ENCODE peak calls at places on chromosome 19, in ten cellular contexts. A is stimulated activated CD8-positive, alpha-beta memory T cell treated with anti-CD3 and anti-CD28 coated beads, Interleukin-2, amount 100 ng/mL, for 1 hour; W is AG08395; Z is GM12865; F is endodermal cell; I is RPMI7951; P is fibroblast of villous mesenchyme; C is kidney epithelial cell; O is right cardiac atrium; S is cardiac fibroblast. B is an unnamed sample.

GRCh38 chr19:47781590-47782318 is 3.3 kb downstream of the SELENOW start:
- DNase-seq in S (peak; percentile 19), P (peak; percentile 30), I (no peak), O (peak; percentile 80), A (no peak), C (no peak), Z (no peak), W (peak; percentile 33), F (no peak), B (no peak)

GRCh38 chr19:41427647-41428480 is 690 bp upstream of the B3GNT8 start:
- DNase-seq in S (no peak), I (no peak), Z (no peak), A (peak; percentile 16), W (no peak), P (peak; percentile 22), C (no peak), F (peak; percentile 82), O (peak; percentile 82), B (no peak)

GRCh38 chr19:10899171-10899653 is 27.9 kb downstream of the CARM1 start:
- DNase-seq in C (no peak), I (no peak), P (no peak), A (no peak), W (no peak), O (no peak), Z (no peak), F (no peak), S (no peak), B (no peak)

GRCh38 chr19:1624458-1624857 is 19.2 kb upstream of the UQCR11 start:
- DNase-seq in P (peak; percentile 56), F (peak; percentile 94), Z (peak; percentile 58), O (peak; percentile 78), C (no peak), I (peak; percentile 28), S (peak; percentile 49), A (peak; percentile 35), W (peak; percentile 62), B (peak; percentile 11)

GRCh38 chr19:18112989-18113478 is 15.5 kb downstream of the MAST3 start:
- DNase-seq in S (peak; percentile 87), C (no peak), A (peak; percentile 64), O (peak; percentile 95), W (peak; percentile 86), P (peak; percentile 82), I (peak; percentile 71), F (peak; percentile 97), Z (peak; percentile 83), B (peak; percentile 62)

GRCh38 chr19:13118424-13119193 is 545 bp downstream of the NACC1 start:
- DNase-seq in O (peak; percentile 74), C (no peak), S (peak; percentile 52), Z (peak; percentile 78), P (peak; percentile 51), A (no peak), F (peak; percentile 96), I (peak; percentile 43), W (peak; percentile 40), B (peak; percentile 67)

GRCh38 chr19:19040417-19040816 is 7.0 kb downstream of the ARMC6 start:
- DNase-seq in Z (no peak), P (peak; percentile 73), W (peak; percentile 68), F (no peak), I (peak; percentile 22), A (no peak), S (peak; percentile 97), C (no peak), O (peak; percentile 82), B (peak; percentile 54)

GRCh38 chr19:42129399-42130253 is 2.6 kb downstream of the POU2F2 start:
- DNase-seq in I (peak; percentile 92), F (no peak), Z (peak; percentile 93), C (no peak), P (peak; percentile 37), O (peak; percentile 63), A (no peak), W (peak; percentile 82), S (peak; percentile 38), B (no peak)

GRCh38 chr19:23528376-23528775 is 133.1 kb upstream of the ZNF91 start:
- DNase-seq in F (no peak), I (peak; percentile 33), O (no peak), S (no peak), W (no peak), C (no peak), A (no peak), Z (no peak), P (no peak), B (no peak)

GRCh38 chr19:32558607-32559228 is 22.3 kb upstream of the PDCD5 start:
- DNase-seq in O (no peak), P (no peak), F (peak; percentile 63), I (peak; percentile 16), W (no peak), Z (no peak), S (no peak), A (no peak), C (no peak), B (peak; percentile 47)

GRCh38 chr19:39941615-39942507 is 7.4 kb upstream of the FCGBP start:
- DNase-seq in P (peak; percentile 11), F (no peak), W (no peak), I (peak; percentile 72), A (peak; percentile 31), S (peak; percentile 15), O (no peak), Z (peak; percentile 85), C (no peak), B (no peak)

GRCh38 chr19:46601318-46602224 is at the start of gene CALM3:
- DNase-seq in F (peak; percentile 66), C (no peak), Z (peak; percentile 30), W (no peak), S (no peak), A (no peak), I (no peak), O (peak; percentile 71), P (no peak), B (no peak)

GRCh38 chr19:33832633-33833032 is 36.0 kb downstream of the KCTD15 start:
- DNase-seq in O (no peak), I (no peak), S (no peak), F (no peak), C (no peak), Z (no peak), W (no peak), A (no peak), P (no peak), B (no peak)

GRCh38 chr19:12896460-12896859 is 5.5 kb downstream of the GCDH start:
- DNase-seq in P (no peak), W (no peak), A (no peak), C (no peak), F (no peak), O (no peak), Z (no peak), S (no peak), I (no peak), B (no peak)

GRCh38 chr19:46515879-46516350 is 20.2 kb upstream of the PNMA8B start:
- DNase-seq in S (peak; percentile 60), C (no peak), Z (peak; percentile 38), A (no peak), W (peak; percentile 76), I (peak; percentile 48), F (no peak), O (no peak), P (peak; percentile 35), B (peak; percentile 36)

GRCh38 chr19:17027428-17027816 is 812 bp upstream of the CPAMD8 start:
- DNase-seq in S (no peak), I (no peak), Z (no peak), A (no peak), O (no peak), F (no peak), W (no peak), P (no peak), C (no peak), B (no peak)

GRCh38 chr19:51098366-51099069 is 9.7 kb downstream of the CTU1 start:
- DNase-seq in Z (no peak), C (no peak), F (no peak), W (no peak), I (no peak), A (no peak), S (peak; percentile 35), P (no peak), O (peak; percentile 91), B (no peak)

GRCh38 chr19:5824791-5825577 is 14.5 kb downstream of the FUT6 start:
- DNase-seq in C (no peak), W (no peak), P (no peak), F (no peak), I (no peak), A (no peak), O (no peak), S (no peak), Z (no peak), B (no peak)

GRCh38 chr19:30968210-30968609 is 381.0 kb downstream of the TSHZ3 start:
- DNase-seq in I (peak; percentile 47), C (no peak), P (no peak), A (no peak), O (no peak), F (peak; percentile 53), Z (no peak), S (no peak), W (peak; percentile 16), B (no peak)

GRCh38 chr19:55275851-55276719 is 3.8 kb downstream of the HSPBP1 start:
- DNase-seq in F (no peak), I (no peak), Z (peak; percentile 83), O (no peak), S (no peak), P (no peak), A (no peak), C (no peak), W (no peak), B (no peak)

GRCh38 chr19:17333611-17334413 is 843 bp downstream of the ANO8 start:
- DNase-seq in F (peak; percentile 81), Z (peak; percentile 86), I (peak; percentile 89), W (peak; percentile 90), C (peak; percentile 70), P (peak; percentile 68), S (peak; percentile 70), O (peak; percentile 68), A (peak; percentile 53), B (peak; percentile 78)

GRCh38 chr19:31286491-31286890 is 62.7 kb downstream of the TSHZ3 start:
- DNase-seq in S (no peak), F (no peak), O (no peak), W (peak; percentile 14), A (no peak), C (no peak), I (no peak), P (no peak), Z (no peak), B (no peak)

GRCh38 chr19:6038634-6039405 is 60.9 kb upstream of the RANBP3 start:
- DNase-seq in W (no peak), S (no peak), I (no peak), Z (peak; percentile 85), F (no peak), O (no peak), C (no peak), A (no peak), P (no peak), B (no peak)

GRCh38 chr19:56309511-56310185 is 5.0 kb downstream of the ZSCAN5A start:
- DNase-seq in I (peak; percentile 25), F (peak; percentile 94), A (peak; percentile 16), P (peak; percentile 32), Z (peak; percentile 78), S (peak; percentile 45), C (no peak), O (peak; percentile 68), W (peak; percentile 55), B (peak; percentile 49)

GRCh38 chr19:10568444-10568825 is 344 bp downstream of the CDKN2D start:
- DNase-seq in O (no peak), W (no peak), Z (peak; percentile 69), A (peak; percentile 31), C (no peak), I (no peak), S (no peak), P (peak; percentile 53), F (peak; percentile 90), B (no peak)

GRCh38 chr19:958967-959685 is 25.0 kb upstream of the WDR18 start:
- DNase-seq in C (peak; percentile 37), S (no peak), W (no peak), I (peak; percentile 47), O (no peak), A (no peak), F (no peak), Z (no peak), P (peak; percentile 86), B (peak; percentile 71)

GRCh38 chr19:3504723-3505122 is 1.4 kb upstream of the FZR1 start:
- DNase-seq in I (no peak), C (no peak), O (no peak), P (peak; percentile 90), A (no peak), W (no peak), F (no peak), Z (no peak), S (no peak), B (no peak)

GRCh38 chr19:55075366-55075998 is at the start of gene EPS8L1:
- DNase-seq in P (no peak), C (no peak), S (no peak), Z (no peak), I (no peak), W (no peak), F (peak; percentile 97), A (no peak), O (peak; percentile 36), B (peak; percentile 20)